ENCODE peak calls at places on chromosomes 6 and 20, in six cellular contexts. U is Peyer's patch, C is ovary, W is esophagus muscularis mucosa, R is IMR-90, P is body of pancreas. F is an unnamed sample. For H3K9me3 and H3K4me1, the result is how much of the 10 kb centered on the place peaks cover.

GRCh38 chr6:92688328-92688727 is 731.0 kb downstream of the EPHA7 start:
- DNase-seq in U (no peak), C (no peak), W (no peak), R (no peak), P (no peak), F (no peak)

GRCh38 chr6:110366241-110366640 is 8.1 kb upstream of the METTL24 start:
- DNase-seq in U (no peak), C (no peak), W (no peak), R (no peak), P (peak), F (no peak)

GRCh38 chr20:19617256-19617655 is 140.8 kb upstream of the RIN2 start:
- DNase-seq in U (no peak), C (no peak), W (no peak), R (no peak), P (no peak), F (no peak)

GRCh38 chr6:87357479-87358196 is 13.0 kb downstream of the C6orf163 start:
- DNase-seq in U (no peak), C (no peak), W (no peak), R (no peak), P (no peak), F (no peak)

GRCh38 chr6:10140824-10141223 is 274.1 kb downstream of the TFAP2A start:
- DNase-seq in U (no peak), C (no peak), W (no peak), R (no peak), P (no peak), F (no peak)

GRCh38 chr20:8050117-8050837 is 30.7 kb upstream of the TMX4 start:
- DNase-seq in U (no peak), C (no peak), W (no peak), R (no peak), P (no peak), F (no peak)

GRCh38 chr6:152572395-152573061 is 64.6 kb downstream of the SYNE1 start:
- DNase-seq in U (no peak), C (no peak), W (no peak), R (peak), P (no peak), F (no peak)

GRCh38 chr6:56297022-56297995 is 49.9 kb upstream of the COL21A1 start:
- DNase-seq in U (no peak), C (no peak), W (no peak), R (no peak), P (no peak), F (no peak)

GRCh38 chr20:51346686-51347485 is 195.6 kb downstream of the NFATC2 start:
- DNase-seq in U (no peak), C (no peak), W (no peak), R (peak), P (no peak), F (no peak)

GRCh38 chr6:135941275-135941674 is 89.8 kb downstream of the PDE7B start:
- DNase-seq in U (no peak), C (no peak), W (no peak), R (peak), P (no peak), F (no peak)

GRCh38 chr6:139433647-139434419 is 59.4 kb upstream of the CITED2 start:
- DNase-seq in U (no peak), C (no peak), W (no peak), R (peak), P (no peak), F (no peak)

GRCh38 chr6:136288566-136289326 is 900 bp downstream of the BCLAF1 start:
- DNase-seq in U (peak), C (peak), W (peak), R (peak), P (peak), F (peak)

GRCh38 chr6:165644586-165645266 is 18.3 kb downstream of the PDE10A start:
- DNase-seq in U (no peak), C (no peak), W (peak), R (no peak), P (no peak), F (no peak)
- H3K9me3 ChIP-seq in U (under half), C (under half), W (under half), R (under half), P (under half), F (under half)

GRCh38 chr6:89353702-89354392 is 1.3 kb upstream of the UBE2J1 start:
- DNase-seq in U (no peak), C (no peak), W (no peak), R (no peak), P (no peak), F (no peak)
- H3K4me1 ChIP-seq in U (under half), C (under half), W (under half), R (under half), P (under half), F (under half)

GRCh38 chr20:63861981-63862901 is 943 bp downstream of the ABHD16B start:
- DNase-seq in U (no peak), C (peak), W (no peak), R (no peak), P (no peak), F (no peak)

GRCh38 chr20:63863021-63863797 is 1.9 kb upstream of the TPD52L2 start:
- DNase-seq in U (no peak), C (no peak), W (no peak), R (no peak), P (no peak), F (no peak)

GRCh38 chr20:63863798-63864544 is 1.1 kb upstream of the TPD52L2 start:
- DNase-seq in U (peak), C (peak), W (no peak), R (peak), P (peak), F (peak)

GRCh38 chr20:63864545-63864977 is 509 bp upstream of the TPD52L2 start:
- DNase-seq in U (no peak), C (no peak), W (no peak), R (no peak), P (no peak), F (no peak)

GRCh38 chr20:63864978-63865640 is at the start of gene TPD52L2:
- DNase-seq in U (peak), C (peak), W (peak), R (peak), P (peak), F (peak)
- TF ChIP-seq POLR2A in U (peak), C (peak), W (peak), R (peak), P (peak), F (peak)

DNA sequence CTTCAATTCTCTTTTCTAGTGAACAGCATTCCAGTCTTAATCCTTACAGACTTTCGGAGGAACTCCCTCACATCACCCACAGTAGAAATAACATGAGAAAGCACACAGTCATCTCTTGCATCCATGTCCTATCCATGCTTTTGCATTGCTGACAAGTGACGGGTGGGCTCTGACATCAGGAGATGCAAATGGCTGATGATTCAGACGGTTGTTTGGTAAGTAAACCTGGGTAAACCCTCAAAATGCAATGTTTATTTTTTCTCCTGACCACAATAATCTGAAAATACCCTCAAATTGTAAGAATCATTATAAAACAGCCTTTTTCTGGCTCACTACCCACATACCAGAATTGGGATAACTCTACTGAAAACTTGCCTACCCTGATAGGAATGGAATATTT is 792.0 kb downstream of the MAFB start:
- DNase-seq in U (no peak), C (no peak), W (no peak), R (peak), P (no peak), F (no peak)
- H3K9me3 ChIP-seq in U (under half), C (under half), W (under half), R (under half), P (under half), F (under half)

DNA sequence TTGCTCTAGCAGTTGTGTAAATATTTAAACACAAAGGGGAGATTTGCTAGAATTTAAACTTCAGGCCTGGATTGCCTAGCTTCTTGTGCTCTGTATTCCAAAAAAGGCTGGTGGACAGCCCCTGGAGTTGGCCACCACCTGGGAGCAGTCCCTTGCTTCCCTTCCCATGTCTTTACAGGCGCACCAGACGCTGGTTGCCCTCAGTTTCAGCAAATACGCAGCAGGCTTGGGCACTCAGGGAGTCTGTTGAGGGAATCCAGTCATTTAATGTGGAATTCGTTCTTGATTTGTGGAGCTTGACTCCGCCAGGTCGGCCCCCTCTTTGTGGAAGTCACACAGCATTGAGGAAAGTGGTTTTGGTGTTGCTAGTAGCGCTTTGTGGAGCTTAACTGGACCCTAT is 156.8 kb downstream of the DTNBP1 start:
- DNase-seq in U (peak), C (no peak), W (no peak), R (no peak), P (no peak), F (no peak)
- H3K4me1 ChIP-seq in U (under half), C (under half), W (under half), R (under half), P (under half), F (under half)

GRCh38 chr20:45953672-45954071 is 18.3 kb downstream of the ZNF335 start:
- DNase-seq in U (no peak), C (no peak), W (no peak), R (no peak), P (no peak), F (peak)
- TF ChIP-seq POLR2A in U (no peak), C (no peak), W (no peak), R (no peak), P (no peak), F (no peak)

GRCh38 chr6:27452496-27452897 is 20.4 kb downstream of the ZNF184 start:
- DNase-seq in U (no peak), C (no peak), W (no peak), R (peak), P (no peak), F (no peak)
- H3K9me3 ChIP-seq in U (under half), C (under half), W (under half), R (half or more), P (under half), F (under half)

GRCh38 chr6:37724530-37725220 is 27.0 kb upstream of the MDGA1 start:
- DNase-seq in U (no peak), C (no peak), W (no peak), R (no peak), P (no peak), F (no peak)
- H3K4me1 ChIP-seq in U (under half), C (under half), W (under half), R (under half), P (under half), F (under half)

DNA sequence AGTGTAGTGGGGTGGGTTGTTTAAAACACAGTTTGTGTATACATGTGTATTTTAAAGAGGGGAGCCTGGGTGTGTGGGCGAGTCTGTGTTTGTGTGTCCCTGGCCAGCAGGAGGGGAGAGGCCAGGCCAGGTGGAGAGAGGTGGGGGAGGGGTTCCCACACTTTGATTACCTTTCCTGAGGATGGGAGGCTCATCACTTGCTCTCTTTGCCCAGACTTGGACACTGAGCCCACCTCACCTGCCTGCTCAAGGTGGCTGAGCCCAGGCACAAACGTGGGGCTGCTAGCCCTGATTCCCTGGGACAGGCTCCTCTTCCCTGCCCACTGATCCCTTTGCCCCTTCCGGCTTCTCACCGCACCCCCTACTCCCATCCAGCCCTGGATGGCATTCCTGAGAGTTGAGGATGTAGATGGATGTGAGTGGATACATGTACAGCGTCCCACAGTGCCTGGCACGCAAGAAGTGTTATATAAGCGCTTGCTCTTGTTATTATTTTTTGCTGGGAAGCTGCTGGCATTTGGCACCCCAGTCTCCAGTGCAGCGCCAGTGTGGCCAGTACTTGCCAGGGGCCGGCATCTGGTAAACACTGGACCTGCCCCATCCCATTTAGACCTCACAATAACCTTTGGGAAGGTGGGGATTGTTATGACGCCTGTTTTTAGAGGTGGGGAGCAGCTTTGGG is 2.7 kb downstream of the CEBPB start:
- DNase-seq in U (no peak), C (no peak), W (no peak), R (peak), P (peak), F (no peak)
- TF ChIP-seq POLR2A in U (no peak), C (no peak), W (no peak), R (peak), P (no peak), F (no peak)

GRCh38 chr20:46602429-46602828 is 48.8 kb downstream of the SLC13A3 start:
- DNase-seq in U (no peak), C (no peak), W (no peak), R (no peak), P (no peak), F (no peak)

GRCh38 chr20:46605978-46606816 is 45.1 kb downstream of the SLC13A3 start:
- DNase-seq in U (no peak), C (no peak), W (no peak), R (no peak), P (no peak), F (no peak)

GRCh38 chr20:46605181-46605580 is 46.1 kb downstream of the SLC13A3 start:
- DNase-seq in U (no peak), C (no peak), W (no peak), R (no peak), P (no peak), F (no peak)

GRCh38 chr20:46606817-46607190 is 44.5 kb downstream of the SLC13A3 start:
- DNase-seq in U (no peak), C (no peak), W (no peak), R (no peak), P (no peak), F (no peak)

GRCh38 chr20:46604551-46605133 is 46.6 kb downstream of the SLC13A3 start:
- DNase-seq in U (no peak), C (no peak), W (no peak), R (no peak), P (no peak), F (no peak)
- H3K9me3 ChIP-seq in U (under half), C (under half), W (under half), R (under half), P (under half), F (under half)